ENCODE peak calls at places on chromosomes 13 and 19, in seven cellular contexts. One of them, this sample, is unnamed.

GRCh38 chr13:93758575-93758974 is 532.0 kb downstream of the GPC6 start:
- DNase-seq in fibroblast of lung: peak
- DNase-seq in HFFc6: no peak
- DNase-seq in fibroblast of the aortic adventitia: peak
- DNase-seq in stomach: no peak
- DNase-seq in foreskin fibroblast: peak
- DNase-seq in neural crest cell: no peak
- DNase-seq in this sample: no peak

GRCh38 chr19:12034610-12035009 is 869 bp downstream of the ZNF433 start:
- DNase-seq in fibroblast of lung: peak
- DNase-seq in HFFc6: no peak
- DNase-seq in fibroblast of the aortic adventitia: peak
- DNase-seq in stomach: no peak
- DNase-seq in foreskin fibroblast: peak
- DNase-seq in neural crest cell: no peak
- DNase-seq in this sample: no peak

GRCh38 chr13:107811233-107811632 is 404.1 kb downstream of the LIG4 start:
- DNase-seq in fibroblast of lung: no peak
- DNase-seq in HFFc6: no peak
- DNase-seq in fibroblast of the aortic adventitia: no peak
- DNase-seq in stomach: no peak
- DNase-seq in foreskin fibroblast: no peak
- DNase-seq in neural crest cell: no peak
- DNase-seq in this sample: no peak

GRCh38 chr19:58277748-58278147 is 1.0 kb upstream of the ZNF8 start:
- DNase-seq in fibroblast of lung: peak
- DNase-seq in HFFc6: no peak
- DNase-seq in fibroblast of the aortic adventitia: no peak
- DNase-seq in stomach: no peak
- DNase-seq in foreskin fibroblast: no peak
- DNase-seq in neural crest cell: no peak
- DNase-seq in this sample: no peak

GRCh38 chr19:19083413-19084178 is 19.8 kb downstream of the SLC25A42 start:
- DNase-seq in fibroblast of lung: no peak
- DNase-seq in HFFc6: no peak
- DNase-seq in fibroblast of the aortic adventitia: no peak
- DNase-seq in stomach: no peak
- DNase-seq in foreskin fibroblast: no peak
- DNase-seq in neural crest cell: no peak
- DNase-seq in this sample: no peak

GRCh38 chr19:43748205-43748594 is 6.6 kb downstream of the SMG9 start:
- DNase-seq in fibroblast of lung: no peak
- DNase-seq in HFFc6: no peak
- DNase-seq in fibroblast of the aortic adventitia: no peak
- DNase-seq in stomach: no peak
- DNase-seq in foreskin fibroblast: no peak
- DNase-seq in neural crest cell: no peak
- DNase-seq in this sample: no peak

GRCh38 chr19:10764340-10764894 is 46.5 kb downstream of the DNM2 start:
- DNase-seq in fibroblast of lung: no peak
- DNase-seq in HFFc6: no peak
- DNase-seq in fibroblast of the aortic adventitia: no peak
- DNase-seq in stomach: peak
- DNase-seq in foreskin fibroblast: no peak
- DNase-seq in neural crest cell: no peak
- DNase-seq in this sample: no peak

GRCh38 chr19:13129384-13129783 is 11.3 kb downstream of the NACC1 start:
- DNase-seq in fibroblast of lung: no peak
- DNase-seq in HFFc6: no peak
- DNase-seq in fibroblast of the aortic adventitia: no peak
- DNase-seq in stomach: no peak
- DNase-seq in foreskin fibroblast: no peak
- DNase-seq in neural crest cell: no peak
- DNase-seq in this sample: no peak

GRCh38 chr19:48752511-48753365 is at the start of gene FUT1:
- DNase-seq in fibroblast of lung: no peak
- DNase-seq in HFFc6: no peak
- DNase-seq in fibroblast of the aortic adventitia: no peak
- DNase-seq in stomach: peak
- DNase-seq in foreskin fibroblast: peak
- DNase-seq in neural crest cell: no peak
- DNase-seq in this sample: no peak

GRCh38 chr19:48419158-48419920 is 25.9 kb downstream of the GRIN2D start:
- DNase-seq in fibroblast of lung: peak
- DNase-seq in HFFc6: no peak
- DNase-seq in fibroblast of the aortic adventitia: no peak
- DNase-seq in stomach: peak
- DNase-seq in foreskin fibroblast: peak
- DNase-seq in neural crest cell: peak
- DNase-seq in this sample: no peak

GRCh38 chr19:55418185-55418584 is 10.6 kb upstream of the UBE2S start:
- DNase-seq in fibroblast of lung: peak
- DNase-seq in HFFc6: peak
- DNase-seq in fibroblast of the aortic adventitia: peak
- DNase-seq in stomach: peak
- DNase-seq in foreskin fibroblast: peak
- DNase-seq in neural crest cell: peak
- DNase-seq in this sample: no peak

GRCh38 chr19:15418112-15418587 is 638 bp downstream of the AKAP8L start:
- DNase-seq in fibroblast of lung: peak
- DNase-seq in HFFc6: no peak
- DNase-seq in fibroblast of the aortic adventitia: peak
- DNase-seq in stomach: no peak
- DNase-seq in foreskin fibroblast: peak
- DNase-seq in neural crest cell: no peak
- DNase-seq in this sample: no peak

GRCh38 chr19:16136185-16137067 is 7.1 kb upstream of the HSH2D start:
- DNase-seq in fibroblast of lung: no peak
- DNase-seq in HFFc6: no peak
- DNase-seq in fibroblast of the aortic adventitia: peak
- DNase-seq in stomach: no peak
- DNase-seq in foreskin fibroblast: no peak
- DNase-seq in neural crest cell: no peak
- DNase-seq in this sample: no peak

GRCh38 chr13:19791953-19792537 is 9.3 kb upstream of the PSPC1 start:
- DNase-seq in fibroblast of lung: no peak
- DNase-seq in HFFc6: no peak
- DNase-seq in fibroblast of the aortic adventitia: no peak
- DNase-seq in stomach: no peak
- DNase-seq in foreskin fibroblast: no peak
- DNase-seq in neural crest cell: no peak
- DNase-seq in this sample: no peak

GRCh38 chr13:29543230-29544215 is 52.0 kb downstream of the SLC7A1 start:
- DNase-seq in fibroblast of lung: peak
- DNase-seq in HFFc6: peak
- DNase-seq in fibroblast of the aortic adventitia: no peak
- DNase-seq in stomach: no peak
- DNase-seq in foreskin fibroblast: peak
- DNase-seq in neural crest cell: no peak
- DNase-seq in this sample: no peak

GRCh38 chr19:4969772-4970531 is 1.0 kb downstream of the KDM4B start:
- DNase-seq in fibroblast of lung: peak
- DNase-seq in HFFc6: no peak
- DNase-seq in fibroblast of the aortic adventitia: peak
- DNase-seq in stomach: no peak
- DNase-seq in foreskin fibroblast: peak
- DNase-seq in neural crest cell: no peak
- DNase-seq in this sample: no peak

GRCh38 chr13:23715762-23716235 is 145.6 kb downstream of the TNFRSF19 start:
- DNase-seq in fibroblast of lung: no peak
- DNase-seq in HFFc6: no peak
- DNase-seq in fibroblast of the aortic adventitia: no peak
- DNase-seq in stomach: peak
- DNase-seq in foreskin fibroblast: peak
- DNase-seq in neural crest cell: no peak
- DNase-seq in this sample: no peak

GRCh38 chr19:46979103-46979769 is 40.4 kb upstream of the NPAS1 start:
- DNase-seq in fibroblast of lung: no peak
- DNase-seq in HFFc6: no peak
- DNase-seq in fibroblast of the aortic adventitia: no peak
- DNase-seq in stomach: no peak
- DNase-seq in foreskin fibroblast: no peak
- DNase-seq in neural crest cell: no peak
- DNase-seq in this sample: no peak

GRCh38 chr19:21130097-21130775 is 11.6 kb upstream of the ZNF431 start:
- DNase-seq in fibroblast of lung: no peak
- DNase-seq in HFFc6: no peak
- DNase-seq in fibroblast of the aortic adventitia: no peak
- DNase-seq in stomach: no peak
- DNase-seq in foreskin fibroblast: no peak
- DNase-seq in neural crest cell: no peak
- DNase-seq in this sample: no peak

GRCh38 chr19:19280561-19280960 is 7.5 kb upstream of the TM6SF2 start:
- DNase-seq in fibroblast of lung: peak
- DNase-seq in HFFc6: no peak
- DNase-seq in fibroblast of the aortic adventitia: peak
- DNase-seq in stomach: no peak
- DNase-seq in foreskin fibroblast: peak
- DNase-seq in neural crest cell: no peak
- DNase-seq in this sample: no peak

GRCh38 chr19:1859319-1859718 is 4.1 kb downstream of the KLF16 start:
- DNase-seq in fibroblast of lung: no peak
- DNase-seq in HFFc6: no peak
- DNase-seq in fibroblast of the aortic adventitia: no peak
- DNase-seq in stomach: no peak
- DNase-seq in foreskin fibroblast: no peak
- DNase-seq in neural crest cell: no peak
- DNase-seq in this sample: no peak

GRCh38 chr19:13022859-13023636 is 27.8 kb downstream of the NFIX start:
- DNase-seq in fibroblast of lung: peak
- DNase-seq in HFFc6: peak
- DNase-seq in fibroblast of the aortic adventitia: peak
- DNase-seq in stomach: peak
- DNase-seq in foreskin fibroblast: peak
- DNase-seq in neural crest cell: no peak
- DNase-seq in this sample: no peak

GRCh38 chr13:92804346-92804745 is 422.3 kb upstream of the GPC6 start:
- DNase-seq in fibroblast of lung: peak
- DNase-seq in HFFc6: peak
- DNase-seq in fibroblast of the aortic adventitia: peak
- DNase-seq in stomach: no peak
- DNase-seq in foreskin fibroblast: peak
- DNase-seq in neural crest cell: no peak
- DNase-seq in this sample: no peak

DNA sequence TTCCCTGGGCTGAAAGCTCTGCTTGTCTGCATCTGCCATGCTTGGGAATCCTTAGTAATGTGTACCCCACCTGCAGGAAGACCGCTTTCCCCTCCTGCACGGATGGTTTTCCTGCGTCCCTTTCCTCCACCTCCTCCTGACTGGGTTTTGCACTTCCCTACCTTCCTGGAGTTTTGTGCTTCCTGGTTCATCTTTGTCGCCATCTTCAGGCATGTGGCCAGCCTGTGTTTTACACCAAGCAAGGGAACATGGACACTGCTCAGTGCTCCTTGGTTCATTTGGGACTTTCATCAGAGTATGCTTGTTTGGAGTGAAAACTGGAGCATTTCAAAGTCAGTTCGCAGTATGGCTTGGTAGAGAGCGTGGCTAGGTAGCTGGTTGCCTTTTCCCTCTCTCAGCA is 30.7 kb downstream of the ERICH6B start:
- DNase-seq in fibroblast of lung: no peak
- DNase-seq in HFFc6: no peak
- DNase-seq in fibroblast of the aortic adventitia: no peak
- DNase-seq in stomach: no peak
- DNase-seq in foreskin fibroblast: no peak
- DNase-seq in neural crest cell: no peak
- DNase-seq in this sample: no peak
- TF ChIP-seq CTCF in fibroblast of lung: no peak
- TF ChIP-seq CTCF in HFFc6: peak
- TF ChIP-seq CTCF in fibroblast of the aortic adventitia: no peak
- TF ChIP-seq CTCF in stomach: no peak
- TF ChIP-seq CTCF in foreskin fibroblast: peak
- TF ChIP-seq CTCF in neural crest cell: peak
- TF ChIP-seq CTCF in this sample: no peak

GRCh38 chr19:34017024-34017423 is 155.3 kb upstream of the LSM14A start:
- DNase-seq in fibroblast of lung: no peak
- DNase-seq in HFFc6: no peak
- DNase-seq in fibroblast of the aortic adventitia: no peak
- DNase-seq in stomach: no peak
- DNase-seq in foreskin fibroblast: no peak
- DNase-seq in neural crest cell: no peak
- DNase-seq in this sample: no peak
- TF ChIP-seq CTCF in fibroblast of lung: no peak
- TF ChIP-seq CTCF in HFFc6: no peak
- TF ChIP-seq CTCF in fibroblast of the aortic adventitia: no peak
- TF ChIP-seq CTCF in stomach: no peak
- TF ChIP-seq CTCF in foreskin fibroblast: no peak
- TF ChIP-seq CTCF in neural crest cell: no peak
- TF ChIP-seq CTCF in this sample: no peak

DNA sequence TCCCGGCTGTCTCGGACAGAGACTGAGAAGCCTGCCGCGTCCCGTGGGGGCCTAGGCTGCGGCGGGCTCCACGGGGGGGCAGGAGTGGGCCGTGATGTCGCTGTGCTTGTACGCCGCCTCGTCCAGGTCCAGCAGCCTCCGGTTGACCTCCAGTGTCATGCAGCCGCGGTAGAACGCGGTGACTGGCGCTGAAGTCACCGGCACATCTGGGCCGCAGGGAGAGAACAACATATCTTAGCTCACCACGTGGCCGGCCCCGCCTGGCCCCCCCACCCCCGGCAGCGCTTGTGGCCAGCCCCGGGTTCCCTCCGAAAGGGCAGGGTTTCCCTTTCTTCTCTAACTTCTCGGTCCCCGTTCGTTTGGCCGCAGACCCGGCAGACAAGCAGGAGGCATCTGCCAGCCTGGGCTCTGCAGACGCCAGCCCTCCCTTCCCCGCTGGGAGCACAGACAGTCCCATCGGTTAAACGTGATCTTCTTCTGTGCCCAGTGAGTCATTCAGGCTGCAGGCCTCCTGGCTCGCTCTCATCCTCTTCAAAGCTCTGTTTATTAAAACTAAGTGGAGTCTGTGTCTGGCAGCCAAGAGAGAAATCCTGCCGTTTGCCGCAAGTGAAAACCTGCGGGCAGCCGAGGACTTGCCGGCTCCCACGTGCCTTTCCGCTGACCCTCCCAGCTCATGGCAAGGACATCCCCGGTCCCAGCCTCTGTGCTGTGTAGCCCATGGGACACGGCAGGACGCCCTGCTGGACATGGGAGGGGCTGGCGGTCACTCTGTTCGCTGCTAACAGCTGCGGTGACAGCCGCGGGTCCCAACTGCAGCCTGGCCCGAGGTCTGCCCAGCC is 42.8 kb downstream of the GAS6 start:
- DNase-seq in fibroblast of lung: peak
- DNase-seq in HFFc6: peak
- DNase-seq in fibroblast of the aortic adventitia: peak
- DNase-seq in stomach: no peak
- DNase-seq in foreskin fibroblast: peak
- DNase-seq in neural crest cell: no peak
- DNase-seq in this sample: no peak
- TF ChIP-seq CTCF in fibroblast of lung: no peak
- TF ChIP-seq CTCF in HFFc6: peak
- TF ChIP-seq CTCF in fibroblast of the aortic adventitia: peak
- TF ChIP-seq CTCF in stomach: no peak
- TF ChIP-seq CTCF in foreskin fibroblast: peak
- TF ChIP-seq CTCF in neural crest cell: no peak
- TF ChIP-seq CTCF in this sample: no peak

DNA sequence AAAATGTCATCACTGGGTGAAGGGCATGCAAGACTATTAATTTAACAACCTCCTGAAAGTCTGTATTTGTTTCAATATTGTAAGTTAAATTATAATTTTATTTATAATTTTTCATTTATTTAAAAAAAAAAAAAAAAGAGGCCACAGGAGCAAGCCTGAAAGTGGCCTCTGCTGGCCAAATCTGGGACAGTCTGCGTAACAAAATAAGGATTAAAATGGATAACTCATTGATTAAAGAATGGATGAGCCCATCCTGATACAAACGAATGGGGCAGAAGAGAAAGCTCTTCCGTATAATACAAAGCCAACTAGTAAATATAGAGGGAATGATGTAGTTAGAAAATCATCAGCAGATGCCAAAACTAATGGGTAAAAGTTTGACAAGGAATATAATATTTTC is 36.2 kb downstream of the SUCLA2 start:
- DNase-seq in fibroblast of lung: no peak
- DNase-seq in HFFc6: no peak
- DNase-seq in fibroblast of the aortic adventitia: no peak
- DNase-seq in stomach: no peak
- DNase-seq in foreskin fibroblast: peak
- DNase-seq in neural crest cell: no peak
- DNase-seq in this sample: no peak
- TF ChIP-seq CTCF in fibroblast of lung: no peak
- TF ChIP-seq CTCF in HFFc6: peak
- TF ChIP-seq CTCF in fibroblast of the aortic adventitia: peak
- TF ChIP-seq CTCF in stomach: no peak
- TF ChIP-seq CTCF in foreskin fibroblast: peak
- TF ChIP-seq CTCF in neural crest cell: peak
- TF ChIP-seq CTCF in this sample: no peak